ENCODE peak calls at places on chromosomes 2 and 18, in ten cellular contexts. L is HepG2, D is ovary, V is sigmoid colon, M is heart left ventricle, G is endothelial cell of umbilical vein, U is A549, J is adrenal gland, H is prostate gland, W is lower leg skin. A is an unnamed sample.

GRCh38 chr2:241218131-241219029 is 29.9 kb downstream of the ANO7 start:
- DNase-seq in L (peak; percentile 68), D (peak; percentile 56), V (no peak), M (peak; percentile 57), G (peak; percentile 31), U (peak; percentile 29), J (peak; percentile 65), H (no peak), W (no peak), A (peak; percentile 51)

GRCh38 chr2:47360937-47361336 is 42.0 kb upstream of the MSH2 start:
- DNase-seq in L (peak; percentile 76), D (no peak), V (no peak), M (no peak), G (no peak), U (peak; percentile 70), J (no peak), H (no peak), W (no peak), A (peak; percentile 14)

GRCh38 chr2:72033636-72034035 is 114.0 kb downstream of the CYP26B1 start:
- DNase-seq in L (no peak), D (no peak), V (no peak), M (no peak), G (no peak), U (no peak), J (no peak), H (no peak), W (peak; percentile 18), A (no peak)

GRCh38 chr18:41703744-41704530 is 251.1 kb upstream of the PIK3C3 start:
- DNase-seq in L (no peak), D (no peak), V (no peak), M (no peak), G (peak; percentile 77), U (no peak), J (no peak), H (no peak), W (no peak), A (no peak)

GRCh38 chr2:2809771-2810170 is 478.7 kb upstream of the MYT1L start:
- DNase-seq in L (no peak), D (no peak), V (no peak), M (no peak), G (no peak), U (no peak), J (no peak), H (no peak), W (no peak), A (no peak)

GRCh38 chr18:7272268-7273049 is 41.6 kb downstream of the LRRC30 start:
- DNase-seq in L (peak; percentile 55), D (peak; percentile 39), V (peak; percentile 85), M (peak; percentile 71), G (peak; percentile 79), U (peak; percentile 33), J (peak; percentile 71), H (peak; percentile 64), W (peak; percentile 40), A (peak; percentile 35)

GRCh38 chr2:226913641-226914040 is 77.8 kb downstream of the RHBDD1 start:
- DNase-seq in L (no peak), D (no peak), V (no peak), M (no peak), G (no peak), U (no peak), J (no peak), H (no peak), W (no peak), A (no peak)

GRCh38 chr2:64799592-64800252 is 146.0 kb upstream of the SERTAD2 start:
- DNase-seq in L (no peak), D (no peak), V (no peak), M (no peak), G (no peak), U (no peak), J (no peak), H (no peak), W (no peak), A (no peak)

GRCh38 chr18:59402432-59403090 is 43.5 kb upstream of the LMAN1 start:
- DNase-seq in L (peak; percentile 90), D (peak; percentile 31), V (peak; percentile 77), M (peak; percentile 54), G (peak; percentile 73), U (peak; percentile 76), J (peak; percentile 86), H (peak; percentile 66), W (peak; percentile 40), A (peak; percentile 67)

GRCh38 chr2:100962366-100963025 is 39.6 kb upstream of the RPL31 start:
- DNase-seq in L (no peak), D (no peak), V (peak; percentile 50), M (no peak), G (no peak), U (no peak), J (no peak), H (no peak), W (no peak), A (no peak)

GRCh38 chr18:45874501-45875184 is 49.2 kb downstream of the SIGLEC15 start:
- DNase-seq in L (no peak), D (no peak), V (no peak), M (no peak), G (no peak), U (no peak), J (no peak), H (no peak), W (no peak), A (no peak)

GRCh38 chr18:79799619-79800352 is 2.0 kb downstream of the KCNG2 start:
- DNase-seq in L (no peak), D (no peak), V (peak; percentile 55), M (no peak), G (no peak), U (no peak), J (no peak), H (no peak), W (no peak), A (no peak)

GRCh38 chr18:13464432-13465125 is 246.0 kb downstream of the LDLRAD4 start:
- DNase-seq in L (no peak), D (no peak), V (peak; percentile 79), M (peak; percentile 70), G (peak; percentile 94), U (no peak), J (no peak), H (no peak), W (no peak), A (no peak)
- TF ChIP-seq POLR2A in L (no peak), D (no peak), V (no peak), M (no peak), G (peak; percentile 54), U (no peak), J (no peak), H (no peak), W (no peak), A (no peak)

GRCh38 chr2:170973492-170974303 is 44.6 kb downstream of the GORASP2 start:
- DNase-seq in L (peak; percentile 83), D (peak; percentile 83), V (peak; percentile 92), M (peak; percentile 86), G (peak; percentile 85), U (peak; percentile 87), J (peak; percentile 89), H (peak; percentile 86), W (peak; percentile 81), A (peak; percentile 87)
- TF ChIP-seq POLR2A in L (peak; percentile 61), D (no peak), V (no peak), M (no peak), G (peak; percentile 67), U (peak; percentile 63), J (peak; percentile 37), H (no peak), W (no peak), A (no peak)

DNA sequence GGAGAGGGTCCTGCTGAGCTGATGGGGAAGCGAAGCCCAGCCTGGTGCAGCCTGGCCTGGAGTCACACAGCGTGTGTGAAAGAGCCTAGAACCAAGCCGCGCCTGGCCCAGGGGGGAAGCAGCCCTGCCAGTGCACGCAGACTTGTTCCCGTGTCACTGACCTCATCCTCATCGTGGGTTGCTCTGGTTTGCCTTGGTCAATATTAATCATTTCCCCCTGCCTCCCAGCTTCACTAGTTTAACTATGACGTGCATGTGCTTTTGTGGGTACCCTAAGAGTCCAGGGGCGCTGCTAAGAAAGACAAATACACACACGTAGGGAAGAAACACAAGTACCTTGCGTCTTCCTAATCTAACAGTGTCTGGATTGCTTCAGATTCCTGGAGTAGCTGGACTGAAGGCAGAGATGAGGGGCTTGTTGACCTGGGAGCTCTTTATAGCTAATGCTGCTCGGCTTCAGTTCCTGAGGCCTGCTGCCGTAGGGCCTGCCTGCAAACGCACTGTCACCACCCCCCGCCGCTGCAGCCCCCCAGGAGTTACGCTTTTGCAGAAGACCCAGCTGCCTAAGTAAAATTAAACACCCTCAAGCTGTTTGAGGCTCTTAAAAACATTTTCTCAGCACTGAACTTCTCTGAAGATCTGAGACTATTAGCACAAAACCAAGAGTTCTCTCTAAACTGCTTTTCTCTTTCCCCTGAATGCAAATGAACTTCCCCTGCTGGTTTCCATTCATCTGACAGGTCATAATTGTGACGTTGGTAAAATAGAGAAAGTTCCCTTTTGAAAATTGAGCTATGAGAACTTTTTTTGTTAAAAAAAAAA is 159.2 kb downstream of the FAM210A start:
- DNase-seq in L (no peak), D (no peak), V (peak; percentile 82), M (no peak), G (no peak), U (no peak), J (peak; percentile 58), H (no peak), W (no peak), A (no peak)
- TF ChIP-seq POLR2A in L (no peak), D (no peak), V (no peak), M (no peak), G (no peak), U (no peak), J (no peak), H (no peak), W (no peak), A (no peak)

GRCh38 chr2:27581417-27582128 is 1.3 kb upstream of the ZNF512 start:
- DNase-seq in L (no peak), D (no peak), V (no peak), M (peak; percentile 15), G (no peak), U (no peak), J (peak; percentile 20), H (no peak), W (no peak), A (no peak)
- TF ChIP-seq POLR2A in L (no peak), D (no peak), V (no peak), M (no peak), G (no peak), U (no peak), J (no peak), H (no peak), W (no peak), A (no peak)

GRCh38 chr18:77977331-77977730 is 727.7 kb downstream of the GALR1 start:
- DNase-seq in L (no peak), D (no peak), V (no peak), M (no peak), G (no peak), U (no peak), J (no peak), H (no peak), W (no peak), A (no peak)
- TF ChIP-seq POLR2A in L (no peak), D (no peak), V (no peak), M (no peak), G (no peak), U (no peak), J (no peak), H (no peak), W (no peak), A (no peak)

A was measured in erythroblast.